ENCODE peak calls at places on chromosomes 2 and 18, in seven cellular contexts. One of them, this sample, is unnamed.

GRCh38 chr18:78607784-78608183 is 371.8 kb upstream of the SALL3 start:
- DNase-seq in H54: no peak
- DNase-seq in SIG-M5: no peak
- DNase-seq in fibroblast of pulmonary artery: no peak
- DNase-seq in GF-D8: no peak
- DNase-seq in left kidney: no peak
- DNase-seq in amygdala: no peak
- DNase-seq in this sample: no peak

GRCh38 chr2:156589381-156590079 is 153.4 kb downstream of the GPD2 start:
- DNase-seq in H54: no peak
- DNase-seq in SIG-M5: no peak
- DNase-seq in fibroblast of pulmonary artery: peak; percentile 78
- DNase-seq in GF-D8: no peak
- DNase-seq in left kidney: peak; percentile 68
- DNase-seq in amygdala: no peak
- DNase-seq in this sample: no peak

GRCh38 chr2:231029563-231029962 is 7.8 kb upstream of the C2orf72 start:
- DNase-seq in H54: no peak
- DNase-seq in SIG-M5: no peak
- DNase-seq in fibroblast of pulmonary artery: no peak
- DNase-seq in GF-D8: no peak
- DNase-seq in left kidney: no peak
- DNase-seq in amygdala: no peak
- DNase-seq in this sample: no peak

GRCh38 chr2:75140288-75140687 is 59.0 kb downstream of the TACR1 start:
- DNase-seq in H54: no peak
- DNase-seq in SIG-M5: no peak
- DNase-seq in fibroblast of pulmonary artery: peak; percentile 46
- DNase-seq in GF-D8: no peak
- DNase-seq in left kidney: no peak
- DNase-seq in amygdala: no peak
- DNase-seq in this sample: no peak

GRCh38 chr2:235024191-235024611 is 72.4 kb downstream of the SH3BP4 start:
- DNase-seq in H54: peak; percentile 26
- DNase-seq in SIG-M5: no peak
- DNase-seq in fibroblast of pulmonary artery: no peak
- DNase-seq in GF-D8: no peak
- DNase-seq in left kidney: no peak
- DNase-seq in amygdala: no peak
- DNase-seq in this sample: no peak

GRCh38 chr18:57141208-57142129 is 5.4 kb upstream of the BOD1L2 start:
- DNase-seq in H54: no peak
- DNase-seq in SIG-M5: no peak
- DNase-seq in fibroblast of pulmonary artery: no peak
- DNase-seq in GF-D8: no peak
- DNase-seq in left kidney: no peak
- DNase-seq in amygdala: no peak
- DNase-seq in this sample: peak; percentile 34

GRCh38 chr2:45872211-45872610 is 220.7 kb downstream of the PRKCE start:
- DNase-seq in H54: peak; percentile 22
- DNase-seq in SIG-M5: no peak
- DNase-seq in fibroblast of pulmonary artery: no peak
- DNase-seq in GF-D8: no peak
- DNase-seq in left kidney: peak; percentile 31
- DNase-seq in amygdala: no peak
- DNase-seq in this sample: no peak

GRCh38 chr2:158214431-158214830 is 112.8 kb downstream of the UPP2 start:
- DNase-seq in H54: no peak
- DNase-seq in SIG-M5: peak; percentile 70
- DNase-seq in fibroblast of pulmonary artery: peak; percentile 2
- DNase-seq in GF-D8: no peak
- DNase-seq in left kidney: peak; percentile 28
- DNase-seq in amygdala: no peak
- DNase-seq in this sample: no peak

GRCh38 chr2:38712413-38712812 is 38.7 kb downstream of the SRSF7 start:
- DNase-seq in H54: no peak
- DNase-seq in SIG-M5: no peak
- DNase-seq in fibroblast of pulmonary artery: no peak
- DNase-seq in GF-D8: no peak
- DNase-seq in left kidney: no peak
- DNase-seq in amygdala: no peak
- DNase-seq in this sample: no peak

GRCh38 chr2:13050764-13051163 is 334.0 kb downstream of the TRIB2 start:
- DNase-seq in H54: no peak
- DNase-seq in SIG-M5: no peak
- DNase-seq in fibroblast of pulmonary artery: peak; percentile 46
- DNase-seq in GF-D8: no peak
- DNase-seq in left kidney: no peak
- DNase-seq in amygdala: no peak
- DNase-seq in this sample: no peak

GRCh38 chr2:11753452-11753885 is 7.0 kb downstream of the LPIN1 start:
- DNase-seq in H54: no peak
- DNase-seq in SIG-M5: peak; percentile 87
- DNase-seq in fibroblast of pulmonary artery: no peak
- DNase-seq in GF-D8: peak; percentile 79
- DNase-seq in left kidney: peak; percentile 49
- DNase-seq in amygdala: no peak
- DNase-seq in this sample: peak; percentile 51

GRCh38 chr2:33469238-33469637 is 7.2 kb upstream of the RASGRP3 start:
- DNase-seq in H54: no peak
- DNase-seq in SIG-M5: no peak
- DNase-seq in fibroblast of pulmonary artery: no peak
- DNase-seq in GF-D8: no peak
- DNase-seq in left kidney: no peak
- DNase-seq in amygdala: no peak
- DNase-seq in this sample: no peak

GRCh38 chr2:51219468-51219867 is 187.5 kb upstream of the NRXN1 start:
- DNase-seq in H54: no peak
- DNase-seq in SIG-M5: no peak
- DNase-seq in fibroblast of pulmonary artery: peak; percentile 93
- DNase-seq in GF-D8: no peak
- DNase-seq in left kidney: no peak
- DNase-seq in amygdala: no peak
- DNase-seq in this sample: no peak

GRCh38 chr2:166090900-166091299 is 36.9 kb downstream of the SCN1A start:
- DNase-seq in H54: no peak
- DNase-seq in SIG-M5: no peak
- DNase-seq in fibroblast of pulmonary artery: peak; percentile 86
- DNase-seq in GF-D8: no peak
- DNase-seq in left kidney: no peak
- DNase-seq in amygdala: no peak
- DNase-seq in this sample: no peak

GRCh38 chr18:8121091-8121490 is 488.1 kb upstream of the RAB12 start:
- DNase-seq in H54: no peak
- DNase-seq in SIG-M5: no peak
- DNase-seq in fibroblast of pulmonary artery: no peak
- DNase-seq in GF-D8: no peak
- DNase-seq in left kidney: no peak
- DNase-seq in amygdala: no peak
- DNase-seq in this sample: no peak

GRCh38 chr18:63152791-63153190 is 166.8 kb downstream of the BCL2 start:
- DNase-seq in H54: no peak
- DNase-seq in SIG-M5: no peak
- DNase-seq in fibroblast of pulmonary artery: no peak
- DNase-seq in GF-D8: no peak
- DNase-seq in left kidney: no peak
- DNase-seq in amygdala: no peak
- DNase-seq in this sample: no peak

GRCh38 chr2:40105593-40105992 is 326.5 kb upstream of the THUMPD2 start:
- DNase-seq in H54: no peak
- DNase-seq in SIG-M5: no peak
- DNase-seq in fibroblast of pulmonary artery: no peak
- DNase-seq in GF-D8: no peak
- DNase-seq in left kidney: no peak
- DNase-seq in amygdala: no peak
- DNase-seq in this sample: no peak